ENCODE peak calls at places on chromosomes 11 and 22, in ten cellular contexts. Y, I, K, N, E, J, V, F, S and Z are unnamed samples.

GRCh38 chr11:107769189-107769588 is 57.3 kb upstream of the SLN start:
- DNase-seq in N (no peak), S (no peak), J (no peak), V (no peak), Y (no peak), K (no peak), I (no peak), F (no peak), E (no peak), Z (no peak)

GRCh38 chr11:78821371-78822306 is 247.0 kb upstream of the NARS2 start:
- DNase-seq in I (no peak), K (no peak), F (no peak), Y (no peak), V (no peak), E (no peak), J (no peak), S (no peak), N (no peak), Z (no peak)

GRCh38 chr11:65445101-65445603 is 22.6 kb downstream of the NEAT1 start:
- DNase-seq in S (no peak), K (no peak), E (no peak), J (no peak), F (no peak), I (peak), N (no peak), V (no peak), Y (no peak), Z (no peak)

GRCh38 chr22:38403806-38404205 is 51.2 kb downstream of the KCNJ4 start:
- DNase-seq in I (no peak), V (no peak), Y (no peak), E (no peak), J (no peak), S (no peak), N (no peak), F (no peak), K (no peak), Z (no peak)

GRCh38 chr11:17846852-17847453 is 112.4 kb downstream of the KCNC1 start:
- DNase-seq in V (no peak), Y (peak), S (peak), K (no peak), N (no peak), I (no peak), F (no peak), E (no peak), J (no peak), Z (no peak)

GRCh38 chr11:12453243-12453642 is 75.9 kb downstream of the PARVA start:
- DNase-seq in I (no peak), S (no peak), F (no peak), E (no peak), Y (no peak), N (no peak), J (no peak), K (no peak), V (no peak), Z (no peak)

GRCh38 chr11:106765849-106766248 is 252.4 kb downstream of the GUCY1A2 start:
- DNase-seq in S (no peak), V (no peak), I (no peak), F (no peak), N (no peak), K (no peak), E (no peak), J (no peak), Y (no peak), Z (no peak)

GRCh38 chr11:92752122-92752521 is 217.3 kb upstream of the MTNR1B start:
- DNase-seq in Y (no peak), V (no peak), I (no peak), J (no peak), K (no peak), F (no peak), S (no peak), E (no peak), N (no peak), Z (no peak)

GRCh38 chr11:69537126-69537525 is 55.7 kb downstream of the LINC01488 start:
- DNase-seq in F (no peak), Y (no peak), E (no peak), I (no peak), V (no peak), N (no peak), J (no peak), S (no peak), K (no peak), Z (no peak)

GRCh38 chr11:1755344-1756023 is 5.1 kb upstream of the IFITM10 start:
- DNase-seq in N (no peak), F (no peak), I (no peak), J (peak), V (peak), S (no peak), K (no peak), Y (no peak), E (no peak), Z (no peak)

GRCh38 chr11:8055836-8056526 is 25.0 kb upstream of the TUB start:
- DNase-seq in F (no peak), I (no peak), J (no peak), S (no peak), E (peak), K (peak), V (no peak), N (no peak), Y (no peak), Z (no peak)

GRCh38 chr11:13276454-13276851 is 1.1 kb upstream of the BMAL1 start:
- DNase-seq in V (no peak), F (no peak), E (no peak), Y (no peak), J (no peak), I (no peak), K (no peak), N (no peak), S (no peak), Z (no peak)

GRCh38 chr11:120343429-120343828 is 7.2 kb downstream of the ARHGEF12 start:
- DNase-seq in F (no peak), Y (no peak), V (no peak), E (no peak), J (no peak), I (no peak), K (no peak), S (no peak), N (no peak), Z (no peak)